ENCODE peak calls at places on chromosome 7, in seven cellular contexts. One of them, this sample, is unnamed.

GRCh38 chr7:13981070-13981469 is 8.4 kb downstream of the ETV1 start:
- DNase-seq in esophagus squamous epithelium: no peak
- DNase-seq in GM06990: no peak
- DNase-seq in upper lobe of right lung: no peak
- DNase-seq in amniotic epithelial cell: peak
- DNase-seq in activated CD8-positive, alpha-beta memory T cell treated with anti-CD3 and anti-CD28 coated beads, Interleukin-2, amount 10 ng/mL, durations not matched to agents 7 days and 5 days: no peak
- DNase-seq in IMR-90: peak
- DNase-seq in this sample: peak

GRCh38 chr7:17033245-17033644 is 151.5 kb upstream of the AGR3 start:
- DNase-seq in esophagus squamous epithelium: no peak
- DNase-seq in GM06990: no peak
- DNase-seq in upper lobe of right lung: peak
- DNase-seq in amniotic epithelial cell: no peak
- DNase-seq in activated CD8-positive, alpha-beta memory T cell treated with anti-CD3 and anti-CD28 coated beads, Interleukin-2, amount 10 ng/mL, durations not matched to agents 7 days and 5 days: no peak
- DNase-seq in IMR-90: no peak
- DNase-seq in this sample: no peak

GRCh38 chr7:47584128-47584865 is 2.4 kb upstream of the TNS3 start:
- DNase-seq in esophagus squamous epithelium: no peak
- DNase-seq in GM06990: no peak
- DNase-seq in upper lobe of right lung: no peak
- DNase-seq in amniotic epithelial cell: peak
- DNase-seq in activated CD8-positive, alpha-beta memory T cell treated with anti-CD3 and anti-CD28 coated beads, Interleukin-2, amount 10 ng/mL, durations not matched to agents 7 days and 5 days: no peak
- DNase-seq in IMR-90: no peak
- DNase-seq in this sample: no peak

GRCh38 chr7:92412745-92413144 is 34.5 kb upstream of the GATAD1 start:
- DNase-seq in esophagus squamous epithelium: no peak
- DNase-seq in GM06990: no peak
- DNase-seq in upper lobe of right lung: no peak
- DNase-seq in amniotic epithelial cell: no peak
- DNase-seq in activated CD8-positive, alpha-beta memory T cell treated with anti-CD3 and anti-CD28 coated beads, Interleukin-2, amount 10 ng/mL, durations not matched to agents 7 days and 5 days: no peak
- DNase-seq in IMR-90: no peak
- DNase-seq in this sample: no peak

GRCh38 chr7:2750054-2750453 is 62.1 kb downstream of the AMZ1 start:
- DNase-seq in esophagus squamous epithelium: no peak
- DNase-seq in GM06990: no peak
- DNase-seq in upper lobe of right lung: no peak
- DNase-seq in amniotic epithelial cell: no peak
- DNase-seq in activated CD8-positive, alpha-beta memory T cell treated with anti-CD3 and anti-CD28 coated beads, Interleukin-2, amount 10 ng/mL, durations not matched to agents 7 days and 5 days: no peak
- DNase-seq in IMR-90: peak
- DNase-seq in this sample: peak

GRCh38 chr7:70570029-70570428 is 561.9 kb upstream of the GALNT17 start:
- DNase-seq in esophagus squamous epithelium: no peak
- DNase-seq in GM06990: no peak
- DNase-seq in upper lobe of right lung: no peak
- DNase-seq in amniotic epithelial cell: no peak
- DNase-seq in activated CD8-positive, alpha-beta memory T cell treated with anti-CD3 and anti-CD28 coated beads, Interleukin-2, amount 10 ng/mL, durations not matched to agents 7 days and 5 days: no peak
- DNase-seq in IMR-90: no peak
- DNase-seq in this sample: no peak

GRCh38 chr7:70343519-70343918 is 745.2 kb downstream of the AUTS2 start:
- DNase-seq in esophagus squamous epithelium: no peak
- DNase-seq in GM06990: no peak
- DNase-seq in upper lobe of right lung: no peak
- DNase-seq in amniotic epithelial cell: no peak
- DNase-seq in activated CD8-positive, alpha-beta memory T cell treated with anti-CD3 and anti-CD28 coated beads, Interleukin-2, amount 10 ng/mL, durations not matched to agents 7 days and 5 days: no peak
- DNase-seq in IMR-90: no peak
- DNase-seq in this sample: no peak

GRCh38 chr7:22854158-22855048 is 31.8 kb upstream of the TOMM7 start:
- DNase-seq in esophagus squamous epithelium: peak
- DNase-seq in GM06990: peak
- DNase-seq in upper lobe of right lung: peak
- DNase-seq in amniotic epithelial cell: peak
- DNase-seq in activated CD8-positive, alpha-beta memory T cell treated with anti-CD3 and anti-CD28 coated beads, Interleukin-2, amount 10 ng/mL, durations not matched to agents 7 days and 5 days: peak
- DNase-seq in IMR-90: peak
- DNase-seq in this sample: peak

This sample was measured in HCEC 1CT.